ENCODE peak calls at places on chromosomes 13 and 19, in six cellular contexts. One of them, this sample, is unnamed.

GRCh38 chr13:83827338-83827737 is 54.9 kb downstream of the SLITRK1 start:
- DNase-seq in heart right ventricle: no peak
- DNase-seq in fibroblast of pulmonary artery: no peak
- DNase-seq in astrocyte of the cerebellum: no peak
- DNase-seq in DND-41: no peak
- DNase-seq in body of pancreas: no peak
- DNase-seq in this sample: no peak

GRCh38 chr13:40287428-40287827 is 379.0 kb downstream of the FOXO1 start:
- DNase-seq in heart right ventricle: no peak
- DNase-seq in fibroblast of pulmonary artery: no peak
- DNase-seq in astrocyte of the cerebellum: no peak
- DNase-seq in DND-41: no peak
- DNase-seq in body of pancreas: no peak
- DNase-seq in this sample: no peak

GRCh38 chr13:51330741-51331140 is 8.8 kb upstream of the SERPINE3 start:
- DNase-seq in heart right ventricle: no peak
- DNase-seq in fibroblast of pulmonary artery: peak; percentile 70
- DNase-seq in astrocyte of the cerebellum: peak; percentile 40
- DNase-seq in DND-41: no peak
- DNase-seq in body of pancreas: no peak
- DNase-seq in this sample: no peak

GRCh38 chr19:57110592-57111328 is 9.0 kb upstream of the USP29 start:
- DNase-seq in heart right ventricle: no peak
- DNase-seq in fibroblast of pulmonary artery: no peak
- DNase-seq in astrocyte of the cerebellum: no peak
- DNase-seq in DND-41: no peak
- DNase-seq in body of pancreas: no peak
- DNase-seq in this sample: no peak

GRCh38 chr19:7545904-7546303 is 10.4 kb downstream of the PNPLA6 start:
- DNase-seq in heart right ventricle: no peak
- DNase-seq in fibroblast of pulmonary artery: no peak
- DNase-seq in astrocyte of the cerebellum: no peak
- DNase-seq in DND-41: no peak
- DNase-seq in body of pancreas: no peak
- DNase-seq in this sample: no peak

GRCh38 chr13:81184556-81185265 is 843.8 kb upstream of the SPRY2 start:
- DNase-seq in heart right ventricle: no peak
- DNase-seq in fibroblast of pulmonary artery: no peak
- DNase-seq in astrocyte of the cerebellum: no peak
- DNase-seq in DND-41: no peak
- DNase-seq in body of pancreas: no peak
- DNase-seq in this sample: no peak

GRCh38 chr13:23600534-23600933 is 30.3 kb downstream of the TNFRSF19 start:
- DNase-seq in heart right ventricle: no peak
- DNase-seq in fibroblast of pulmonary artery: no peak
- DNase-seq in astrocyte of the cerebellum: no peak
- DNase-seq in DND-41: no peak
- DNase-seq in body of pancreas: no peak
- DNase-seq in this sample: no peak

GRCh38 chr19:47239152-47239551 is 8.2 kb upstream of the BBC3 start:
- DNase-seq in heart right ventricle: no peak
- DNase-seq in fibroblast of pulmonary artery: no peak
- DNase-seq in astrocyte of the cerebellum: no peak
- DNase-seq in DND-41: no peak
- DNase-seq in body of pancreas: no peak
- DNase-seq in this sample: no peak

GRCh38 chr19:11138659-11139526 is 16.7 kb downstream of the SPC24 start:
- DNase-seq in heart right ventricle: peak; percentile 83
- DNase-seq in fibroblast of pulmonary artery: peak; percentile 79
- DNase-seq in astrocyte of the cerebellum: no peak
- DNase-seq in DND-41: no peak
- DNase-seq in body of pancreas: peak; percentile 51
- DNase-seq in this sample: no peak

GRCh38 chr13:32428581-32429072 is 697 bp upstream of the N4BP2L1 start:
- DNase-seq in heart right ventricle: no peak
- DNase-seq in fibroblast of pulmonary artery: no peak
- DNase-seq in astrocyte of the cerebellum: no peak
- DNase-seq in DND-41: no peak
- DNase-seq in body of pancreas: no peak
- DNase-seq in this sample: no peak

GRCh38 chr13:71867101-71867814 is at the start of gene DACH1:
- DNase-seq in heart right ventricle: peak; percentile 71
- DNase-seq in fibroblast of pulmonary artery: peak; percentile 68
- DNase-seq in astrocyte of the cerebellum: peak; percentile 80
- DNase-seq in DND-41: peak; percentile 54
- DNase-seq in body of pancreas: peak; percentile 65
- DNase-seq in this sample: no peak

GRCh38 chr13:74560325-74560724 is 426.1 kb upstream of the KLF12 start:
- DNase-seq in heart right ventricle: no peak
- DNase-seq in fibroblast of pulmonary artery: no peak
- DNase-seq in astrocyte of the cerebellum: no peak
- DNase-seq in DND-41: no peak
- DNase-seq in body of pancreas: no peak
- DNase-seq in this sample: no peak

GRCh38 chr19:29260477-29261317 is 47.7 kb upstream of the UQCRFS1 start:
- DNase-seq in heart right ventricle: no peak
- DNase-seq in fibroblast of pulmonary artery: peak; percentile 27
- DNase-seq in astrocyte of the cerebellum: no peak
- DNase-seq in DND-41: peak; percentile 59
- DNase-seq in body of pancreas: peak; percentile 13
- DNase-seq in this sample: no peak
- H3K4me3 ChIP-seq in heart right ventricle: no peak overlapping the region
- H3K4me3 ChIP-seq in fibroblast of pulmonary artery: no peak overlapping the region
- H3K4me3 ChIP-seq in astrocyte of the cerebellum: no peak overlapping the region
- H3K4me3 ChIP-seq in DND-41: no peak overlapping the region
- H3K4me3 ChIP-seq in body of pancreas: no peak overlapping the region
- H3K4me3 ChIP-seq in this sample: no peak overlapping the region

GRCh38 chr19:12330340-12330739 is 3.1 kb downstream of the ZNF563 start:
- DNase-seq in heart right ventricle: no peak
- DNase-seq in fibroblast of pulmonary artery: no peak
- DNase-seq in astrocyte of the cerebellum: no peak
- DNase-seq in DND-41: no peak
- DNase-seq in body of pancreas: no peak
- DNase-seq in this sample: no peak

GRCh38 chr19:12333162-12334159 is at the start of gene ZNF563:
- DNase-seq in heart right ventricle: peak; percentile 98
- DNase-seq in fibroblast of pulmonary artery: peak; percentile 93
- DNase-seq in astrocyte of the cerebellum: peak; percentile 62
- DNase-seq in DND-41: peak; percentile 100
- DNase-seq in body of pancreas: peak; percentile 99
- DNase-seq in this sample: peak; percentile 64

GRCh38 chr19:12325690-12326089 is 7.7 kb downstream of the ZNF563 start:
- DNase-seq in heart right ventricle: no peak
- DNase-seq in fibroblast of pulmonary artery: no peak
- DNase-seq in astrocyte of the cerebellum: no peak
- DNase-seq in DND-41: no peak
- DNase-seq in body of pancreas: no peak
- DNase-seq in this sample: no peak

GRCh38 chr19:12331211-12331941 is 2.1 kb downstream of the ZNF563 start:
- DNase-seq in heart right ventricle: peak; percentile 20
- DNase-seq in fibroblast of pulmonary artery: no peak
- DNase-seq in astrocyte of the cerebellum: no peak
- DNase-seq in DND-41: peak; percentile 30
- DNase-seq in body of pancreas: no peak
- DNase-seq in this sample: peak; percentile 65
- TF ChIP-seq CTCF in heart right ventricle: no peak
- TF ChIP-seq CTCF in fibroblast of pulmonary artery: no peak
- TF ChIP-seq CTCF in astrocyte of the cerebellum: no peak
- TF ChIP-seq CTCF in DND-41: no peak
- TF ChIP-seq CTCF in body of pancreas: no peak
- TF ChIP-seq CTCF in this sample: no peak

GRCh38 chr13:39149896-39150295 is 111.6 kb downstream of the NHLRC3 start:
- DNase-seq in heart right ventricle: no peak
- DNase-seq in fibroblast of pulmonary artery: no peak
- DNase-seq in astrocyte of the cerebellum: no peak
- DNase-seq in DND-41: no peak
- DNase-seq in body of pancreas: no peak
- DNase-seq in this sample: no peak

GRCh38 chr13:39144391-39144790 is 106.1 kb downstream of the NHLRC3 start:
- DNase-seq in heart right ventricle: no peak
- DNase-seq in fibroblast of pulmonary artery: no peak
- DNase-seq in astrocyte of the cerebellum: no peak
- DNase-seq in DND-41: no peak
- DNase-seq in body of pancreas: no peak
- DNase-seq in this sample: no peak

GRCh38 chr13:39148513-39148961 is 110.3 kb downstream of the NHLRC3 start:
- DNase-seq in heart right ventricle: no peak
- DNase-seq in fibroblast of pulmonary artery: peak; percentile 57
- DNase-seq in astrocyte of the cerebellum: peak; percentile 94
- DNase-seq in DND-41: no peak
- DNase-seq in body of pancreas: peak; percentile 10
- DNase-seq in this sample: peak; percentile 99

GRCh38 chr13:39144941-39145533 is 106.8 kb downstream of the NHLRC3 start:
- DNase-seq in heart right ventricle: peak; percentile 72
- DNase-seq in fibroblast of pulmonary artery: peak; percentile 85
- DNase-seq in astrocyte of the cerebellum: peak; percentile 62
- DNase-seq in DND-41: no peak
- DNase-seq in body of pancreas: peak; percentile 69
- DNase-seq in this sample: no peak
- H3K4me3 ChIP-seq in heart right ventricle: peak overlapping the region; percentile 27
- H3K4me3 ChIP-seq in fibroblast of pulmonary artery: no peak overlapping the region
- H3K4me3 ChIP-seq in astrocyte of the cerebellum: no peak overlapping the region
- H3K4me3 ChIP-seq in DND-41: no peak overlapping the region
- H3K4me3 ChIP-seq in body of pancreas: no peak overlapping the region
- H3K4me3 ChIP-seq in this sample: no peak overlapping the region

DNA sequence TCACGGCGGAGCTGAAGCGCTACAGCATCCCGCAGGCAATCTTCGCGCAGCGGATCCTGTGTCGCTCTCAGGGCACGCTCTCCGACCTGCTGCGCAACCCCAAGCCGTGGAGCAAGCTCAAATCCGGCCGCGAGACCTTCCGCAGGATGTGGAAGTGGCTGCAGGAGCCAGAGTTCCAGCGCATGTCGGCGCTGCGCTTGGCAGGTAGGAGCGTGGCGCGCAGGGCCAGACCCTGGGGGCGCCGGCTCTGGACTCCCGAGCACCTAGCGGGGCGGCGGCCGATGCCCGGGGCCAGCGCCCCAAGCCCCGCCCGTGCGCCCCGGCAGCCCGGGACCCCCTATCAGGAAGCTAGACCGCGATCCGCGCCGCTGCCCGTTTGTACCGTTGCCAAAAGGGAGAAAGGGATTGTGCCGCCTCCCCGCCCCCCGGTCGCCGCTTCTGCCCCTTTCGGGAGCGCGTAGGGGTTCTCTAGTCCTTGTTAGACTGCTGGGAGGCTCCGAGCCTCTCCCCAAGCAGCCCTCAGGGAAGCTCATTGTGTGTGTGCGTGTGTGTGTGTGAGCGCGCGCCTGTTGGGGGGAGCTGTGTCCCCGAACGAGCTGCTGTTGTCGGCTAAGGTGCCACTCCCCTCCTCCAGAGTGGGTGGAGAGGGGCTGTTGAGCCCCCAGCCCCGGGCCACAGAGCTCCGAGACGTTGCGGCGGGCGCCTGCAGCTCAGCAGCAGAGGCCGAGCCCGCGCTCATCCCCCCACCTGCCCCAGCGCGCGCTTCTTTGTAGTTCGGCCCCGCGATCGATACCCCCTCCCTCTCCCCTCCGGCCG is 1.6 kb downstream of the ONECUT3 start:
- DNase-seq in heart right ventricle: no peak
- DNase-seq in fibroblast of pulmonary artery: no peak
- DNase-seq in astrocyte of the cerebellum: no peak
- DNase-seq in DND-41: no peak
- DNase-seq in body of pancreas: no peak
- DNase-seq in this sample: no peak
- TF ChIP-seq CTCF in heart right ventricle: no peak
- TF ChIP-seq CTCF in fibroblast of pulmonary artery: no peak
- TF ChIP-seq CTCF in astrocyte of the cerebellum: no peak
- TF ChIP-seq CTCF in DND-41: no peak
- TF ChIP-seq CTCF in body of pancreas: no peak
- TF ChIP-seq CTCF in this sample: no peak

GRCh38 chr19:15551183-15552004 is 43.1 kb downstream of the CYP4F22 start:
- DNase-seq in heart right ventricle: no peak
- DNase-seq in fibroblast of pulmonary artery: peak; percentile 13
- DNase-seq in astrocyte of the cerebellum: no peak
- DNase-seq in DND-41: peak; percentile 34
- DNase-seq in body of pancreas: peak; percentile 41
- DNase-seq in this sample: no peak
- H3K4me3 ChIP-seq in heart right ventricle: peak overlapping the region; percentile 32
- H3K4me3 ChIP-seq in fibroblast of pulmonary artery: peak overlapping the region; percentile 14
- H3K4me3 ChIP-seq in astrocyte of the cerebellum: no peak overlapping the region
- H3K4me3 ChIP-seq in DND-41: no peak overlapping the region
- H3K4me3 ChIP-seq in body of pancreas: peak overlapping the region; percentile 4
- H3K4me3 ChIP-seq in this sample: peak overlapping the region; percentile 22

GRCh38 chr19:15250635-15250993 is 18.4 kb upstream of the EPHX3 start:
- DNase-seq in heart right ventricle: no peak
- DNase-seq in fibroblast of pulmonary artery: no peak
- DNase-seq in astrocyte of the cerebellum: no peak
- DNase-seq in DND-41: no peak
- DNase-seq in body of pancreas: no peak
- DNase-seq in this sample: no peak

GRCh38 chr19:15248106-15248505 is 15.9 kb upstream of the EPHX3 start:
- DNase-seq in heart right ventricle: peak; percentile 68
- DNase-seq in fibroblast of pulmonary artery: no peak
- DNase-seq in astrocyte of the cerebellum: no peak
- DNase-seq in DND-41: no peak
- DNase-seq in body of pancreas: no peak
- DNase-seq in this sample: no peak

GRCh38 chr19:15248648-15249559 is 16.7 kb upstream of the EPHX3 start:
- DNase-seq in heart right ventricle: peak; percentile 88
- DNase-seq in fibroblast of pulmonary artery: peak; percentile 91
- DNase-seq in astrocyte of the cerebellum: peak; percentile 81
- DNase-seq in DND-41: no peak
- DNase-seq in body of pancreas: peak; percentile 66
- DNase-seq in this sample: no peak

GRCh38 chr19:15249912-15250634 is 17.8 kb upstream of the EPHX3 start:
- DNase-seq in heart right ventricle: peak; percentile 79
- DNase-seq in fibroblast of pulmonary artery: peak; percentile 95
- DNase-seq in astrocyte of the cerebellum: peak; percentile 78
- DNase-seq in DND-41: no peak
- DNase-seq in body of pancreas: peak; percentile 47
- DNase-seq in this sample: no peak

DNA sequence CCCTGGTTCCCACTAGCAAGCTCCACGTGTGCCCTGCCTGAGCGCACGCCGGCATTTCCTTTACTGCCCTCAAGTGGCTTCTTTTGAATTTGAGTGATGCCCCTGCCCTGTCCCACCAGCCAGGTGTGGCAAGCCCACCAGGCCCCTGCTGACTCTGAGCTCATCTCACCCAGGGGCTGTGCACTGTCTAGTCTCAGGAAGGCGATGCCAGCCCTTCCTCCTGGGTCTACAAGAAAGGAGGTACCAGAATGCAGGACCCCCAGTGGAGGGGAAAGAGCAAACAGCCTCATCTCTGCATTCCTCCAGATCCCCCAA is 17.3 kb upstream of the EPHX3 start:
- DNase-seq in heart right ventricle: no peak
- DNase-seq in fibroblast of pulmonary artery: no peak
- DNase-seq in astrocyte of the cerebellum: no peak
- DNase-seq in DND-41: no peak
- DNase-seq in body of pancreas: no peak
- DNase-seq in this sample: no peak
- TF ChIP-seq CTCF in heart right ventricle: no peak
- TF ChIP-seq CTCF in fibroblast of pulmonary artery: no peak
- TF ChIP-seq CTCF in astrocyte of the cerebellum: no peak
- TF ChIP-seq CTCF in DND-41: peak; percentile 16
- TF ChIP-seq CTCF in body of pancreas: no peak
- TF ChIP-seq CTCF in this sample: peak; percentile 18

This sample was measured in epithelial cell of proximal tubule.